ENCODE peak calls at places on chromosomes 2 and 18, in seven cellular contexts. Z, N, W, O, P, H and F are unnamed samples.

GRCh38 chr2:7748717-7749415 is 831.7 kb downstream of the RNF144A start:
- ATAC-seq in P (no peak), O (no peak), Z (no peak), H (no peak), W (no peak), N (no peak), F (no peak)

GRCh38 chr2:55019547-55020258 is 30.5 kb downstream of the RTN4 start:
- ATAC-seq in Z (no peak), O (no peak), W (no peak), N (no peak), P (no peak), H (no peak), F (no peak)

GRCh38 chr2:216183459-216183858 is 74.3 kb downstream of the XRCC5 start:
- ATAC-seq in O (peak; percentile 25), N (no peak), H (no peak), P (no peak), W (no peak), Z (peak; percentile 41), F (peak; percentile 75)

GRCh38 chr2:144554811-144555210 is 34.9 kb upstream of the ZEB2 start:
- ATAC-seq in O (no peak), Z (no peak), N (no peak), P (no peak), W (no peak), H (no peak), F (no peak)

GRCh38 chr2:109442715-109443319 is 170.9 kb downstream of the SEPTIN10 start:
- ATAC-seq in N (no peak), O (no peak), P (no peak), Z (no peak), H (no peak), W (no peak), F (no peak)

GRCh38 chr2:135792401-135793152 is 44.4 kb downstream of the LCT start:
- ATAC-seq in Z (no peak), O (no peak), H (peak; percentile 50), W (no peak), P (no peak), N (no peak), F (peak; percentile 79)

GRCh38 chr2:86831537-86831936 is 30.1 kb downstream of the CD8B start:
- ATAC-seq in N (no peak), W (no peak), H (no peak), Z (no peak), O (no peak), P (no peak), F (no peak)

GRCh38 chr2:20061940-20062339 is 10.5 kb upstream of the LAPTM4A start:
- ATAC-seq in W (no peak), P (no peak), O (no peak), Z (no peak), N (no peak), H (no peak), F (no peak)

GRCh38 chr2:23659328-23659727 is 267.6 kb downstream of the ATAD2B start:
- ATAC-seq in O (no peak), H (no peak), W (no peak), N (no peak), Z (no peak), P (no peak), F (no peak)

GRCh38 chr18:48946329-48946835 is 4.4 kb downstream of the SMAD7 start:
- ATAC-seq in Z (peak; percentile 15), P (no peak), H (no peak), N (no peak), O (no peak), W (no peak), F (no peak)

GRCh38 chr2:69677914-69678313 is 34.4 kb upstream of the AAK1 start:
- ATAC-seq in W (no peak), H (no peak), N (no peak), O (no peak), P (no peak), Z (no peak), F (no peak)

GRCh38 chr2:51662187-51662586 is 630.3 kb upstream of the NRXN1 start:
- ATAC-seq in O (no peak), H (no peak), P (no peak), N (no peak), W (no peak), Z (no peak), F (no peak)

GRCh38 chr2:161063946-161064306 is 96.3 kb upstream of the TANK start:
- ATAC-seq in H (peak; percentile 45), N (no peak), W (no peak), P (no peak), Z (no peak), O (no peak), F (no peak)

GRCh38 chr18:13260927-13261471 is 42.4 kb downstream of the LDLRAD4 start:
- ATAC-seq in W (no peak), H (no peak), Z (peak; percentile 7), N (no peak), P (no peak), O (no peak), F (no peak)

GRCh38 chr18:37429768-37430167 is 135.8 kb downstream of the CELF4 start:
- ATAC-seq in Z (no peak), H (no peak), N (no peak), P (no peak), O (no peak), W (no peak), F (no peak)

GRCh38 chr18:47191956-47192355 is 15.8 kb upstream of the IER3IP1 start:
- ATAC-seq in O (no peak), P (no peak), W (no peak), H (no peak), N (no peak), Z (no peak), F (no peak)

GRCh38 chr18:11859903-11860407 is 8.7 kb downstream of the CHMP1B start:
- ATAC-seq in O (peak; percentile 46), N (no peak), W (no peak), P (peak; percentile 23), H (no peak), Z (peak; percentile 13), F (no peak)

GRCh38 chr18:62758591-62758990 is 43.2 kb downstream of the PHLPP1 start:
- ATAC-seq in W (no peak), O (no peak), H (no peak), N (no peak), P (no peak), Z (no peak), F (no peak)

GRCh38 chr2:201858781-201859180 is 52.4 kb downstream of the CDK15 start:
- ATAC-seq in W (no peak), O (no peak), P (peak; percentile 57), N (no peak), Z (peak; percentile 19), H (no peak), F (no peak)

GRCh38 chr2:239118675-239119211 is 270.9 kb downstream of the TWIST2 start:
- ATAC-seq in O (no peak), H (peak; percentile 54), W (no peak), N (no peak), P (no peak), Z (no peak), F (no peak)

GRCh38 chr18:27661320-27662049 is 476.4 kb upstream of the CHST9 start:
- ATAC-seq in O (no peak), P (no peak), H (no peak), N (no peak), Z (no peak), W (no peak), F (no peak)

GRCh38 chr2:32166115-32166549 is 468 bp downstream of the SLC30A6 start:
- ATAC-seq in P (no peak), W (no peak), H (no peak), N (no peak), O (no peak), Z (no peak), F (no peak)

GRCh38 chr2:69169990-69170389 is 157.0 kb downstream of the ANTXR1 start:
- ATAC-seq in O (no peak), Z (no peak), W (no peak), P (no peak), N (no peak), H (no peak), F (peak; percentile 73)

GRCh38 chr2:234355798-234356365 is 141.0 kb downstream of the ARL4C start:
- ATAC-seq in O (no peak), W (no peak), H (no peak), P (no peak), Z (no peak), N (no peak), F (no peak)

GRCh38 chr2:61750624-61751023 is 103.2 kb downstream of the FAM161A start:
- ATAC-seq in H (no peak), N (no peak), Z (no peak), O (peak; percentile 25), P (peak; percentile 73), W (peak; percentile 52), F (no peak)

GRCh38 chr18:40841473-40841872 is 1113.6 kb upstream of the PIK3C3 start:
- ATAC-seq in N (no peak), H (no peak), O (no peak), Z (no peak), P (no peak), W (no peak), F (no peak)

GRCh38 chr2:63977904-63978303 is 41.3 kb downstream of the VPS54 start:
- ATAC-seq in W (no peak), H (peak; percentile 68), P (no peak), Z (no peak), N (peak; percentile 99), O (no peak), F (peak; percentile 54)

GRCh38 chr2:16175247-16175825 is 235.0 kb downstream of the MYCN start:
- ATAC-seq in N (no peak), Z (no peak), P (no peak), W (no peak), H (no peak), O (no peak), F (no peak)

GRCh38 chr2:159131882-159132281 is 154.6 kb downstream of the WDSUB1 start:
- ATAC-seq in H (no peak), W (no peak), P (peak; percentile 66), O (peak; percentile 30), N (no peak), Z (peak; percentile 57), F (no peak)

GRCh38 chr2:188808921-188809320 is 165.3 kb upstream of the COL3A1 start:
- ATAC-seq in W (no peak), Z (no peak), N (no peak), P (no peak), H (no peak), O (no peak), F (no peak)

GRCh38 chr2:240149943-240150784 is 9.7 kb upstream of the OTOS start:
- ATAC-seq in W (peak; percentile 59), Z (peak; percentile 76), P (peak; percentile 55), N (peak; percentile 34), O (peak; percentile 28), H (peak; percentile 68), F (peak; percentile 29)

GRCh38 chr2:40471868-40472267 is 20.0 kb upstream of the SLC8A1 start:
- ATAC-seq in H (no peak), P (no peak), O (no peak), W (peak; percentile 18), Z (no peak), N (no peak), F (no peak)

GRCh38 chr2:19714926-19715325 is 186.9 kb downstream of the TTC32 start:
- ATAC-seq in P (no peak), H (no peak), O (no peak), Z (no peak), N (no peak), W (no peak), F (no peak)

GRCh38 chr2:37472959-37473358 is 128.5 kb downstream of the QPCT start:
- ATAC-seq in H (no peak), N (no peak), Z (peak; percentile 94), O (peak; percentile 55), W (no peak), P (peak; percentile 64), F (no peak)

GRCh38 chr2:230319211-230319862 is 7.7 kb upstream of the SP140L start:
- ATAC-seq in W (peak; percentile 71), N (peak; percentile 97), P (peak; percentile 80), H (peak; percentile 96), O (peak; percentile 63), Z (peak; percentile 48), F (peak; percentile 95)

GRCh38 chr2:68716948-68717661 is 17.5 kb upstream of the ARHGAP25 start:
- ATAC-seq in W (no peak), H (peak; percentile 24), N (peak; percentile 75), O (no peak), P (no peak), Z (no peak), F (peak; percentile 39)